ENCODE peak calls at places on chromosomes 5 and 9, in seven cellular contexts. I is heart right ventricle, E is astrocyte of the spinal cord, Z is epithelial cell of esophagus, T is lung, B is SK-N-SH, O is AG10803. D is an unnamed sample.

GRCh38 chr5:137751869-137752491 is 2.2 kb downstream of the HNRNPA0 start:
- DNase-seq in Z (peak), T (no peak), I (no peak), E (peak), B (peak), O (peak), D (peak)

GRCh38 chr5:10660720-10661387 is 97.0 kb downstream of the ANKRD33B start:
- DNase-seq in O (no peak), T (no peak), E (no peak), I (no peak), B (no peak), Z (no peak), D (no peak)

GRCh38 chr9:137030006-137030405 is 1.9 kb downstream of the FUT7 start:
- DNase-seq in B (no peak), I (no peak), E (no peak), T (no peak), Z (no peak), O (no peak), D (no peak)

GRCh38 chr5:163306421-163306820 is 131.0 kb upstream of the CCNG1 start:
- DNase-seq in I (no peak), E (peak), Z (peak), O (no peak), B (peak), T (no peak), D (peak)

GRCh38 chr9:86977205-86977835 is 30.0 kb upstream of the GAS1 start:
- DNase-seq in T (no peak), E (no peak), I (no peak), B (no peak), O (peak), Z (peak), D (peak)

GRCh38 chr5:143412656-143413342 is 9.3 kb upstream of the NR3C1 start:
- DNase-seq in B (no peak), E (no peak), Z (no peak), I (no peak), O (no peak), T (no peak), D (no peak)

GRCh38 chr5:38404667-38405276 is 146.4 kb downstream of the EGFLAM start:
- DNase-seq in O (no peak), B (peak), I (no peak), E (no peak), Z (peak), T (no peak), D (no peak)

GRCh38 chr5:161544350-161544765 is 2.2 kb downstream of the GABRB2 start:
- DNase-seq in E (peak), T (no peak), I (no peak), B (peak), Z (peak), O (peak), D (peak)

GRCh38 chr5:179385892-179386291 is 40.6 kb upstream of the ADAMTS2 start:
- DNase-seq in B (peak), E (no peak), I (no peak), O (no peak), Z (no peak), T (no peak), D (no peak)

GRCh38 chr5:167937628-167938000 is 353.8 kb upstream of the WWC1 start:
- DNase-seq in O (peak), B (no peak), E (no peak), T (no peak), I (no peak), Z (no peak), D (no peak)

GRCh38 chr5:35195472-35195852 is 34.8 kb downstream of the PRLR start:
- DNase-seq in O (no peak), Z (no peak), E (no peak), I (no peak), B (no peak), T (no peak), D (no peak)

GRCh38 chr9:130480673-130481072 is 35.9 kb downstream of the ASS1 start:
- DNase-seq in E (no peak), Z (no peak), I (no peak), O (no peak), B (no peak), T (no peak), D (no peak)

GRCh38 chr5:53425598-53426516 is 54.6 kb upstream of the FST start:
- DNase-seq in T (no peak), E (no peak), B (peak), O (peak), I (no peak), Z (no peak), D (no peak)

GRCh38 chr9:75914002-75914401 is 23.5 kb downstream of the PCSK5 start:
- DNase-seq in B (no peak), T (no peak), O (no peak), E (no peak), Z (no peak), I (no peak), D (no peak)

GRCh38 chr9:117184173-117184572 is 230.7 kb downstream of the ASTN2 start:
- DNase-seq in E (no peak), B (peak), T (no peak), O (no peak), I (no peak), Z (no peak), D (no peak)

GRCh38 chr5:61277190-61277589 is 54.9 kb upstream of the ZSWIM6 start:
- DNase-seq in T (no peak), Z (no peak), I (no peak), O (peak), E (peak), B (no peak), D (peak)

DNA sequence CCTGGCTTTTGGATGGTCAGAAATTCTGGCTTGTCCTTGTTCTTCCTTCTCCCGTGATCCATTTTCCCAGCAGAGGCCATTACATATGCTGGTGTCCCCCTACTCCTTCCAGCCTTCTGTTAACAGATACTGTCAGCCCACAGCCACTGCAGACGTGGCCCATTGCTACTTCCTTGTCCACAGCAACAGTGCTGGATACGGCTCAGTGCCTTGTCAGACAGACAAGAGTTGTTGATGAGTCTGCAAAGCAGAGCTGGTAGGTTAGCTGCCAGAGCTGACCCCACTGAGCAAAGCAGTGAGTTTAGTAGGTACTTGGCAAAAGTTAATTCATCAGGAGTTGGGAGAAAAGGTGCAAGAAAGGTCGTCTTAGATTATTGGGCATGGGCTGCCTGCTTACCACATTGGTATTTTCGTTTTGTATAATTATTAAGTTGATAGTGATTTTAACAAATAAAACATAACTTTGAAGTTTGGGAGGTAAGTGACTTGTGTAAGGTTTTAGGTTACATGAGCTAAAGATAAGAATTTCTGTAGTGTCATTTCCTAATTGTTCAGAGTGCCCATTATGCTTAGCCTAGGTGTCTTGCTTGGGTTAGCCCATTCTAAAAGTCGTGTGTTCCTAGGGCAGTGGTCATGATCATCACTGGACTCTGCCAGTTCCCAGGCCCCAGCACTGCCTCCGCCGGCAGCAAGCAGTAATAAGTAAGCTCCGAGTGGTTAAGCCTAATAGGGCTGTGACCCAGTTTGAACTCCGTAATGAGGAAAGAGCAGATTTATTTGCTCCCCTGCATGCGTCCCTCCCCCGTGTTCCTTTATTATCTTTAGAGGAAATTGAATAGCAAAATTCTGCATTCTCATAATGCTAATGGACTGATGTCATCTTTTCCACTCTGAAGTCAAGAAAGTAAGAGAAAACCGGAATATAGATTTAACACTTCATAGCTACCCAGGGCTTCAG is 292.0 kb downstream of the FANCC start:
- DNase-seq in E (peak), O (peak), T (peak), I (peak), B (peak), Z (no peak), D (peak)
- TF ChIP-seq CTCF in E (peak), O (peak), T (no peak), I (peak), B (peak), Z (peak), D (peak)

GRCh38 chr5:177364159-177364962 is 6.6 kb downstream of the RGS14 start:
- DNase-seq in O (no peak), B (no peak), Z (peak), E (no peak), T (no peak), I (no peak), D (no peak)

GRCh38 chr5:177367323-177367848 is 9.7 kb downstream of the RGS14 start:
- DNase-seq in E (no peak), O (no peak), T (no peak), Z (no peak), B (no peak), I (no peak), D (no peak)

GRCh38 chr5:177367981-177368960 is 10.5 kb downstream of the RGS14 start:
- DNase-seq in E (no peak), T (no peak), O (no peak), I (no peak), B (no peak), Z (peak), D (no peak)

GRCh38 chr5:177365845-177366527 is 8.3 kb downstream of the RGS14 start:
- DNase-seq in Z (no peak), T (no peak), B (peak), I (no peak), E (no peak), O (no peak), D (no peak)

GRCh38 chr5:177366528-177367322 is 9.0 kb downstream of the RGS14 start:
- DNase-seq in Z (peak), I (peak), B (peak), O (peak), T (peak), E (peak), D (peak)
- H3K4me3 ChIP-seq in Z (peak), I (peak), B (peak), O (peak), T (peak), E (peak), D (peak)

GRCh38 chr9:21070171-21070571 is 7.6 kb downstream of the IFNB1 start:
- DNase-seq in E (peak), O (peak), Z (peak), I (peak), B (no peak), T (peak), D (peak)
- TF ChIP-seq CTCF in E (peak), O (peak), Z (peak), I (no peak), B (peak), T (no peak), D (peak)

DNA sequence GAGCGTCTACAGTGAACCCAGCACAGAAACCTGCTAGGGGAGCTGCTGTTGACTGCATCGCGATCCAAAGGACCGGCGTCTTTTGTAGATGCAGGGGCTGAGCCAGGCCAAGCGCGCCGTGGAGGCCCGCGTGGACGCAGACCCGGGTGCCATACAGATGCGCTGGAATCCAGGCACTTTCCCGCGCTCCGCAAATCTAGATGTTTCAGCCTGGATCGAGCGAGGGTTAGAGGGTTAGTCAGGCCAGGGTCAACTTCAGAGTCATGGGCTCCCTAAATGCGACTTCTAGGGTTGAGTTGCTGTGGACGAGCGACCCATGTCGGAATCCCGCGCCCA is 941 bp upstream of the TCF7 start:
- DNase-seq in E (no peak), O (no peak), B (no peak), Z (no peak), I (no peak), T (no peak), D (no peak)
- H3K4me3 ChIP-seq in E (no peak), O (no peak), B (no peak), Z (no peak), I (peak), T (no peak), D (no peak)

DNA sequence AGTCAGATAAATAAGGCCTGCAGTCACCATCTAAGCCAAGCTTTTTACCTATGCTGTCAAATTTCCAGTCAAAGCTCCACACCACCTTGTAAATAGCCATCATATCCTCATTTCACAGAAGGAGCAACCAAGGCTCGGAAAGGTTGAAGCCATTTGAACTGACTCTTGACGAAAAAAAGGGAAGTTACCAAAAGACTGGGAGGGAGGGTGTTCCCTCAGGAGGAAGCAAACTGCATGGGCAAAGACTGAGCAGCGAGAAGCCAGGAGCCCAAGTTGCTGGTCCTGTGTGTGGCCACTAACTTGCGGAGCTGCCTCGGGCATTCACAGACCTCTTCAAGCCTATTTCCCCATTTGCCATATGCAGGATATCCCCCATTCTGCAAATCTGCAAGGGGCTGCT is 37.4 kb downstream of the TTLL11 start:
- DNase-seq in O (no peak), E (no peak), Z (no peak), B (no peak), I (no peak), T (no peak), D (no peak)
- TF ChIP-seq CTCF in O (no peak), E (no peak), Z (no peak), B (no peak), I (no peak), T (no peak), D (no peak)